ENCODE peak calls at places on chromosomes 7 and 10, in six cellular contexts. O is MCF 10A, U is heart right ventricle, L is cardiac muscle cell, H is fibroblast of the aortic adventitia, N is RWPE2. P is an unnamed sample.

GRCh38 chr7:57375783-57376182 is 74.2 kb upstream of the ZNF716 start:
- DNase-seq in L (no peak), N (no peak), H (no peak), U (no peak), O (no peak), P (no peak)

GRCh38 chr7:139471740-139472353 is 11.6 kb downstream of the KLRG2 start:
- DNase-seq in L (no peak), N (no peak), U (no peak), H (peak), O (peak), P (no peak)

GRCh38 chr10:35208536-35208935 is 81.9 kb downstream of the CREM start:
- DNase-seq in N (no peak), U (no peak), O (no peak), L (no peak), H (no peak), P (no peak)

GRCh38 chr7:2821161-2821841 is 22.8 kb downstream of the GNA12 start:
- DNase-seq in N (no peak), L (no peak), U (no peak), O (peak), H (peak), P (no peak)

GRCh38 chr10:30970760-30971460 is 60.8 kb downstream of the ZNF438 start:
- DNase-seq in H (peak), O (no peak), N (no peak), L (no peak), U (no peak), P (no peak)

GRCh38 chr10:5813341-5814109 is at the start of gene GDI2:
- DNase-seq in N (peak), U (peak), H (peak), O (peak), L (peak), P (peak)

GRCh38 chr7:103710247-103710646 is 264.2 kb upstream of the SLC26A5 start:
- DNase-seq in N (no peak), U (no peak), O (no peak), H (no peak), L (no peak), P (no peak)

GRCh38 chr7:135930565-135931423 is 46.4 kb downstream of the MTPN start:
- DNase-seq in L (peak), U (no peak), N (no peak), H (peak), O (no peak), P (no peak)

GRCh38 chr10:51001587-51001986 is 72.7 kb upstream of the PRKG1 start:
- DNase-seq in N (no peak), O (peak), L (no peak), H (peak), U (no peak), P (no peak)

GRCh38 chr10:23525406-23525805 is 86.5 kb downstream of the OTUD1 start:
- DNase-seq in H (peak), O (peak), L (peak), U (no peak), N (no peak), P (no peak)

GRCh38 chr10:23522345-23522744 is 83.5 kb downstream of the OTUD1 start:
- DNase-seq in N (no peak), U (no peak), O (peak), L (no peak), H (peak), P (no peak)

GRCh38 chr10:23528419-23528818 is 89.5 kb downstream of the OTUD1 start:
- DNase-seq in L (no peak), H (no peak), O (no peak), U (no peak), N (no peak), P (no peak)

GRCh38 chr10:23521735-23522134 is 82.9 kb downstream of the OTUD1 start:
- DNase-seq in O (no peak), L (no peak), U (no peak), N (no peak), H (no peak), P (no peak)

GRCh38 chr10:23523251-23523650 is 84.4 kb downstream of the OTUD1 start:
- DNase-seq in H (no peak), U (no peak), O (no peak), L (no peak), N (no peak), P (no peak)
- TF ChIP-seq CTCF in H (no peak), U (no peak), O (no peak), L (no peak), N (no peak), P (no peak)

GRCh38 chr7:31466036-31466435 is 47.9 kb upstream of the ITPRID1 start:
- DNase-seq in L (no peak), H (no peak), O (no peak), U (no peak), N (no peak), P (no peak)
- TF ChIP-seq CTCF in L (no peak), H (no peak), O (no peak), U (no peak), N (no peak), P (no peak)

GRCh38 chr7:82740246-82740848 is 296.8 kb upstream of the CACNA2D1 start:
- DNase-seq in U (no peak), L (peak), H (peak), O (peak), N (no peak), P (peak)
- TF ChIP-seq CTCF in U (peak), L (peak), H (peak), O (peak), N (peak), P (peak)

GRCh38 chr10:73950569-73950968 is 39.6 kb downstream of the PLAU start:
- DNase-seq in H (no peak), L (no peak), O (no peak), N (no peak), U (no peak), P (no peak)
- TF ChIP-seq CTCF in H (no peak), L (no peak), O (no peak), N (no peak), U (no peak), P (no peak)